ENCODE peak calls at places on chromosomes 7 and 10, in five cellular contexts. One of them, this sample, is unnamed.

GRCh38 chr7:138032775-138033174 is 30.9 kb upstream of the CREB3L2 start:
- DNase-seq in activated CD4-positive, alpha-beta T cell treated with anti-CD3 and anti-CD28 coated beads, Interleukin-2, amount 50 U/mL, for 1 hour: no peak
- DNase-seq in cerebellar cortex: no peak
- DNase-seq in NCI-H1105: no peak
- DNase-seq in EH: peak
- DNase-seq in this sample: no peak

GRCh38 chr7:17640730-17641377 is 299.4 kb downstream of the SNX13 start:
- DNase-seq in activated CD4-positive, alpha-beta T cell treated with anti-CD3 and anti-CD28 coated beads, Interleukin-2, amount 50 U/mL, for 1 hour: no peak
- DNase-seq in cerebellar cortex: peak
- DNase-seq in NCI-H1105: peak
- DNase-seq in EH: peak
- DNase-seq in this sample: no peak

GRCh38 chr10:90288403-90288933 is 569.4 kb downstream of the HTR7 start:
- DNase-seq in activated CD4-positive, alpha-beta T cell treated with anti-CD3 and anti-CD28 coated beads, Interleukin-2, amount 50 U/mL, for 1 hour: no peak
- DNase-seq in cerebellar cortex: no peak
- DNase-seq in NCI-H1105: no peak
- DNase-seq in EH: peak
- DNase-seq in this sample: no peak

GRCh38 chr7:20932785-20933184 is 146.1 kb upstream of the SP8 start:
- DNase-seq in activated CD4-positive, alpha-beta T cell treated with anti-CD3 and anti-CD28 coated beads, Interleukin-2, amount 50 U/mL, for 1 hour: no peak
- DNase-seq in cerebellar cortex: no peak
- DNase-seq in NCI-H1105: no peak
- DNase-seq in EH: no peak
- DNase-seq in this sample: no peak

GRCh38 chr10:132705943-132706342 is 80.0 kb downstream of the NKX6-2 start:
- DNase-seq in activated CD4-positive, alpha-beta T cell treated with anti-CD3 and anti-CD28 coated beads, Interleukin-2, amount 50 U/mL, for 1 hour: no peak
- DNase-seq in cerebellar cortex: no peak
- DNase-seq in NCI-H1105: no peak
- DNase-seq in EH: no peak
- DNase-seq in this sample: no peak

GRCh38 chr10:104333037-104333727 is 5.1 kb downstream of the ITPRIP start:
- DNase-seq in activated CD4-positive, alpha-beta T cell treated with anti-CD3 and anti-CD28 coated beads, Interleukin-2, amount 50 U/mL, for 1 hour: peak
- DNase-seq in cerebellar cortex: no peak
- DNase-seq in NCI-H1105: no peak
- DNase-seq in EH: no peak
- DNase-seq in this sample: no peak

GRCh38 chr10:103723557-103723956 is 131.8 kb downstream of the SH3PXD2A start:
- DNase-seq in activated CD4-positive, alpha-beta T cell treated with anti-CD3 and anti-CD28 coated beads, Interleukin-2, amount 50 U/mL, for 1 hour: no peak
- DNase-seq in cerebellar cortex: no peak
- DNase-seq in NCI-H1105: no peak
- DNase-seq in EH: no peak
- DNase-seq in this sample: no peak

GRCh38 chr7:164882-165660 is 27.3 kb upstream of the FAM20C start:
- DNase-seq in activated CD4-positive, alpha-beta T cell treated with anti-CD3 and anti-CD28 coated beads, Interleukin-2, amount 50 U/mL, for 1 hour: no peak
- DNase-seq in cerebellar cortex: no peak
- DNase-seq in NCI-H1105: no peak
- DNase-seq in EH: no peak
- DNase-seq in this sample: no peak

GRCh38 chr10:88209837-88210552 is 346.6 kb downstream of the PTEN start:
- DNase-seq in activated CD4-positive, alpha-beta T cell treated with anti-CD3 and anti-CD28 coated beads, Interleukin-2, amount 50 U/mL, for 1 hour: no peak
- DNase-seq in cerebellar cortex: no peak
- DNase-seq in NCI-H1105: no peak
- DNase-seq in EH: peak
- DNase-seq in this sample: no peak

GRCh38 chr10:122656741-122657140 is 42.9 kb downstream of the C10orf120 start:
- DNase-seq in activated CD4-positive, alpha-beta T cell treated with anti-CD3 and anti-CD28 coated beads, Interleukin-2, amount 50 U/mL, for 1 hour: no peak
- DNase-seq in cerebellar cortex: no peak
- DNase-seq in NCI-H1105: no peak
- DNase-seq in EH: no peak
- DNase-seq in this sample: no peak

GRCh38 chr10:73586583-73586984 is 4.6 kb downstream of the USP54 start:
- DNase-seq in activated CD4-positive, alpha-beta T cell treated with anti-CD3 and anti-CD28 coated beads, Interleukin-2, amount 50 U/mL, for 1 hour: no peak
- DNase-seq in cerebellar cortex: no peak
- DNase-seq in NCI-H1105: no peak
- DNase-seq in EH: peak
- DNase-seq in this sample: no peak

GRCh38 chr7:27160147-27160545 is 3.7 kb upstream of the HOXA7 start:
- DNase-seq in activated CD4-positive, alpha-beta T cell treated with anti-CD3 and anti-CD28 coated beads, Interleukin-2, amount 50 U/mL, for 1 hour: no peak
- DNase-seq in cerebellar cortex: no peak
- DNase-seq in NCI-H1105: no peak
- DNase-seq in EH: no peak
- DNase-seq in this sample: no peak

This sample was measured in naive thymus-derived CD4-positive, alpha-beta T cell.